ENCODE peak calls at places on chromosome 15, in seven cellular contexts. V, D, W, R, O, M and L are unnamed samples.
A peak's percentile ranks its signal among the peaks of the same experiment; 100 is the strongest.

GRCh38 chr15:40909662-40910625 is 15.7 kb downstream of the VPS18 start:
- DNase-seq in V (no peak), D (no peak), W (no peak), R (no peak), O (no peak), M (no peak), L (no peak)

GRCh38 chr15:98812711-98813441 is 164.5 kb downstream of the IGF1R start:
- DNase-seq in V (no peak), D (no peak), W (no peak), R (no peak), O (no peak), M (no peak), L (no peak)

GRCh38 chr15:71066983-71067382 is 48.3 kb upstream of the THSD4 start:
- DNase-seq in V (no peak), D (no peak), W (no peak), R (no peak), O (no peak), M (no peak), L (no peak)

GRCh38 chr15:68209735-68210408 is 4.7 kb upstream of the CALML4 start:
- DNase-seq in V (no peak), D (no peak), W (no peak), R (no peak), O (no peak), M (no peak), L (no peak)

GRCh38 chr15:69385831-69386230 is 28.3 kb upstream of the KIF23 start:
- DNase-seq in V (no peak), D (no peak), W (no peak), R (no peak), O (no peak), M (no peak), L (no peak)

GRCh38 chr15:45307230-45307924 is 55.3 kb downstream of the SLC28A2 start:
- DNase-seq in V (no peak), D (peak; percentile 76), W (no peak), R (no peak), O (peak; percentile 50), M (peak; percentile 50), L (peak; percentile 68)

GRCh38 chr15:83310521-83311456 is 26.3 kb upstream of the BNC1 start:
- DNase-seq in V (peak; percentile 8), D (peak; percentile 40), W (no peak), R (no peak), O (no peak), M (no peak), L (no peak)

GRCh38 chr15:69718916-69719315 is 266.3 kb downstream of the RPLP1 start:
- DNase-seq in V (no peak), D (no peak), W (no peak), R (no peak), O (no peak), M (peak; percentile 15), L (no peak)

GRCh38 chr15:48681274-48681840 is 35.8 kb upstream of the FBN1 start:
- DNase-seq in V (no peak), D (no peak), W (no peak), R (no peak), O (no peak), M (no peak), L (no peak)

GRCh38 chr15:60128000-60128376 is 123.9 kb downstream of the FOXB1 start:
- DNase-seq in V (peak; percentile 89), D (peak; percentile 53), W (no peak), R (no peak), O (peak; percentile 38), M (no peak), L (peak; percentile 21)

GRCh38 chr15:100131321-100132224 is 210.2 kb downstream of the ADAMTS17 start:
- DNase-seq in V (no peak), D (peak; percentile 63), W (no peak), R (no peak), O (peak; percentile 61), M (no peak), L (no peak)

GRCh38 chr15:89066280-89066679 is 22.0 kb upstream of the ABHD2 start:
- DNase-seq in V (no peak), D (no peak), W (no peak), R (no peak), O (no peak), M (no peak), L (no peak)

GRCh38 chr15:63843901-63844317 is 10.2 kb upstream of the HERC1 start:
- DNase-seq in V (no peak), D (peak; percentile 46), W (no peak), R (no peak), O (no peak), M (no peak), L (peak; percentile 22)